ENCODE peak calls at places on chromosomes 6 and 20, in four cellular contexts. Y, J, X and T are unnamed samples.

GRCh38 chr6:152232494-152233151 is 404.5 kb downstream of the SYNE1 start:
- DNase-seq in Y (no peak), J (no peak), X (peak; percentile 20), T (no peak)

GRCh38 chr6:149864578-149865535 is 698 bp upstream of the LRP11 start:
- DNase-seq in Y (peak; percentile 15), J (peak; percentile 67), X (peak; percentile 71), T (no peak)

GRCh38 chr6:56314683-56315523 is 67.5 kb upstream of the COL21A1 start:
- DNase-seq in Y (no peak), J (peak; percentile 48), X (peak; percentile 61), T (no peak)

GRCh38 chr6:143745160-143746133 is 67.7 kb downstream of the PHACTR2 start:
- DNase-seq in Y (no peak), J (peak; percentile 65), X (no peak), T (peak; percentile 78)

GRCh38 chr20:53222932-53223331 is 250.8 kb downstream of the TSHZ2 start:
- DNase-seq in Y (no peak), J (no peak), X (no peak), T (no peak)

GRCh38 chr6:151257984-151258445 is 18.2 kb downstream of the AKAP12 start:
- DNase-seq in Y (no peak), J (no peak), X (no peak), T (no peak)

GRCh38 chr6:168050861-168051586 is 28.0 kb downstream of the FRMD1 start:
- DNase-seq in Y (no peak), J (no peak), X (peak; percentile 32), T (no peak)

GRCh38 chr6:47419621-47420020 is 58.0 kb upstream of the CD2AP start:
- DNase-seq in Y (no peak), J (no peak), X (no peak), T (no peak)

GRCh38 chr6:111673871-111674270 is 68.2 kb upstream of the TRAF3IP2 start:
- DNase-seq in Y (no peak), J (no peak), X (no peak), T (no peak)

GRCh38 chr20:58708246-58708931 is 15.8 kb downstream of the NPEPL1 start:
- DNase-seq in Y (no peak), J (no peak), X (no peak), T (peak; percentile 26)

GRCh38 chr20:38208088-38208487 is 43.0 kb upstream of the TGM2 start:
- DNase-seq in Y (no peak), J (no peak), X (no peak), T (no peak)

GRCh38 chr20:44596010-44596409 is 13.6 kb downstream of the PKIG start:
- DNase-seq in Y (no peak), J (no peak), X (no peak), T (no peak)

GRCh38 chr6:111788779-111789276 is 84.4 kb downstream of the FYN start:
- DNase-seq in Y (no peak), J (no peak), X (no peak), T (no peak)

GRCh38 chr6:18550119-18550518 is 163.0 kb downstream of the RNF144B start:
- DNase-seq in Y (no peak), J (no peak), X (no peak), T (no peak)

GRCh38 chr6:150410906-150411305 is 42.1 kb downstream of the IYD start:
- DNase-seq in Y (no peak), J (no peak), X (no peak), T (no peak)

GRCh38 chr20:6164421-6165341 is 41.9 kb upstream of the FERMT1 start:
- DNase-seq in Y (no peak), J (peak; percentile 80), X (no peak), T (no peak)

GRCh38 chr6:21064716-21065340 is 528.7 kb upstream of the SOX4 start:
- DNase-seq in Y (no peak), J (no peak), X (no peak), T (no peak)

GRCh38 chr6:3231213-3232016 is 4.0 kb upstream of the TUBB2B start:
- DNase-seq in Y (no peak), J (peak; percentile 85), X (no peak), T (peak; percentile 84)

GRCh38 chr6:126337323-126337722 is 2.6 kb upstream of the CENPW start:
- DNase-seq in Y (no peak), J (peak; percentile 68), X (peak; percentile 15), T (no peak)